ENCODE peak calls at places on chromosomes 13 and 19, in four cellular contexts. B is tibial nerve, Q is heart right ventricle, R is lung. M is an unnamed sample.

GRCh38 chr19:41928221-41928683 is at the start of gene ERFL:
- DNase-seq in R (no peak), Q (no peak), B (no peak), M (no peak)

GRCh38 chr13:102376314-102376713 is 25.5 kb downstream of the FGF14 start:
- DNase-seq in Q (no peak), R (no peak), B (no peak), M (no peak)

GRCh38 chr13:72403396-72404010 is 323.9 kb downstream of the MZT1 start:
- DNase-seq in B (no peak), Q (no peak), R (no peak), M (no peak)

GRCh38 chr13:91298060-91298459 is 49.4 kb upstream of the MIR17HG start:
- DNase-seq in R (no peak), B (no peak), Q (no peak), M (no peak)

GRCh38 chr13:27583645-27584044 is 36.7 kb downstream of the LNX2 start:
- DNase-seq in B (no peak), R (no peak), Q (no peak), M (no peak)

GRCh38 chr19:45153339-45154063 is 7.3 kb downstream of the NKPD1 start:
- DNase-seq in R (no peak), B (no peak), Q (peak; percentile 40), M (no peak)

GRCh38 chr13:113774177-113775107 is 15.4 kb downstream of the TMEM255B start:
- DNase-seq in Q (no peak), R (no peak), B (no peak), M (no peak)

GRCh38 chr19:6425732-6426686 is 1.4 kb upstream of the KHSRP start:
- DNase-seq in Q (no peak), R (no peak), B (no peak), M (no peak)

GRCh38 chr13:68030152-68030809 is 800.1 kb upstream of the PCDH9 start:
- DNase-seq in R (no peak), B (no peak), Q (no peak), M (no peak)

GRCh38 chr13:113577881-113578435 is 6.6 kb upstream of the TFDP1 start:
- DNase-seq in B (no peak), R (no peak), Q (no peak), M (no peak)

GRCh38 chr19:4889034-4889825 is 13.5 kb downstream of the ARRDC5 start:
- DNase-seq in Q (no peak), R (no peak), B (no peak), M (no peak)

GRCh38 chr19:42280761-42281174 is 11.7 kb downstream of the CIC start:
- DNase-seq in Q (peak; percentile 62), R (peak; percentile 53), B (peak; percentile 44), M (peak; percentile 86)

GRCh38 chr19:7833225-7834156 is 3.5 kb downstream of the EVI5L start:
- DNase-seq in R (peak; percentile 86), B (peak; percentile 47), Q (peak; percentile 77), M (no peak)

GRCh38 chr19:11964496-11964857 is 363 bp upstream of the ZNF763 start:
- DNase-seq in B (no peak), R (peak; percentile 36), Q (peak; percentile 46), M (peak; percentile 73)

GRCh38 chr13:110557610-110558305 is 3.8 kb downstream of the RAB20 start:
- DNase-seq in Q (no peak), R (peak; percentile 77), B (no peak), M (peak; percentile 76)

GRCh38 chr13:110559429-110559943 is 2.0 kb downstream of the RAB20 start:
- DNase-seq in B (no peak), R (peak; percentile 86), Q (peak; percentile 59), M (peak; percentile 76)

GRCh38 chr13:110561335-110562033 is at the start of gene RAB20:
- DNase-seq in B (peak; percentile 87), Q (peak; percentile 90), R (peak; percentile 92), M (peak; percentile 95)

GRCh38 chr13:110560606-110561334 is 752 bp downstream of the RAB20 start:
- DNase-seq in Q (peak; percentile 37), R (peak; percentile 47), B (no peak), M (peak; percentile 70)

GRCh38 chr13:110559986-110560385 is 1.5 kb downstream of the RAB20 start:
- DNase-seq in R (no peak), B (no peak), Q (no peak), M (no peak)
- H3K27ac ChIP-seq in R (peak overlapping the region; percentile 88), B (peak overlapping the region; percentile 97), Q (peak overlapping the region; percentile 93), M (peak overlapping the region; percentile 78)

GRCh38 chr19:54533476-54533875 is 30.8 kb downstream of the LAIR2 start:
- DNase-seq in R (no peak), B (no peak), Q (no peak), M (no peak)
- H3K4me1 ChIP-seq in R (no peaks in the 10 kb centered on the region), B (no peaks in the 10 kb centered on the region), Q (no peaks in the 10 kb centered on the region), M (no peaks in the 10 kb centered on the region)

DNA sequence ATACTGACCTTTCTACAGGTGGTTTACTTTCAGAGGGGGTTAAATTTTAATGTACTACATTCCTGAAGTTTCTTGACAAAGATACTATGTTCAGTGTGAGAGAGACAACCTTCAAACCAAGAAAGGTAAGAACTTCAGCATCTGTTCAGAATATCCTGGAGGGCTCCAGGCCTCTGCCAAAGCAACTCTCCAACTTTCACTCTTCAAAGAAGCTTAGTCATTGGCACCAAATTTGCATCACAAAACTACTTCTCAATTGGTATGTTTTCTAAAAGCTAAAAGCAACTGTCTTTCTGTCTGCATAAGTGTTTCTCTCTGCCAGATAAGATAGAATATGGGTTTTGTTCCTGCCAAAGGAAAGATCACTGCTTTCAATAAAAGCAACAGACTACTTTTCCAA is 187.4 kb downstream of the SUCLA2 start:
- DNase-seq in R (no peak), B (no peak), Q (no peak), M (no peak)
- H3K27ac ChIP-seq in R (no peak overlapping the region), B (no peak overlapping the region), Q (no peak overlapping the region), M (no peak overlapping the region)

GRCh38 chr19:14503285-14503684 is 7.4 kb upstream of the GIPC1 start:
- DNase-seq in R (no peak), Q (no peak), B (no peak), M (no peak)

GRCh38 chr19:14511245-14511625 is 7.0 kb downstream of the DNAJB1 start:
- DNase-seq in R (no peak), Q (no peak), B (no peak), M (no peak)

GRCh38 chr19:14509382-14509781 is 8.8 kb downstream of the DNAJB1 start:
- DNase-seq in Q (no peak), B (no peak), R (no peak), M (no peak)

GRCh38 chr19:14505488-14506239 is 9.7 kb upstream of the GIPC1 start:
- DNase-seq in R (peak; percentile 84), Q (peak; percentile 51), B (no peak), M (peak; percentile 67)

DNA sequence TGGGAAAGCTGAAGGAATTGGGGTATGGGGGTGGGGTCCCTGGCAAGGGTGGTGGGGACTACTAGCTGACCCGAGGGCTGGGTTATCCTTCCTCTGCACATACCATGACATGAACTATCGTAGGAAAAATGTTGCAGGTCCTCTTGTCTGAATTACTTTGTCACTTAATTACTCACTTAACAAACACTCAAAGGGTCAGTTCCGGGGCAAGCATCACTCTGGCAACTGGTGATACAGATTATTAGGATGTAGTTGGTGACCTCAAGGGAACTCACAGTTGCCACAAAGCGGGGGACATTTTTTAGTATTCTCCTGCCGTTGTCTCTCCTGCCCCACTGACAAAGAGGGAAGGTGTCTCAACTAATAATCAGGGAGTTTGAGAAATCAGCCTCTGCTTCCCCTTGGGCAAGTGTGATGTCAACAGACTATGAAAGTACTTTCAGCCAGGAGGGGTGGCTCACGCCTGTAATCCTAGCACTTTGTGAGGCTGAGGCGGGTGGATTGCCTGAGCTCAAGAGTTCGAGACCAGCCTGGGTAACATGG is 10.4 kb downstream of the DNAJB1 start:
- DNase-seq in Q (no peak), R (peak; percentile 58), B (no peak), M (no peak)
- H3K4me1 ChIP-seq in Q (no peaks in the 10 kb centered on the region), R (peaks cover 2% of the 10 kb centered on the region), B (peaks cover 5% of the 10 kb centered on the region), M (no peaks in the 10 kb centered on the region)

GRCh38 chr13:49563513-49563912 is 21.8 kb downstream of the RCBTB1 start:
- DNase-seq in B (no peak), R (no peak), Q (no peak), M (no peak)
- H3K27ac ChIP-seq in B (no peak overlapping the region), R (no peak overlapping the region), Q (no peak overlapping the region), M (no peak overlapping the region)

GRCh38 chr13:23612182-23612581 is 42.0 kb downstream of the TNFRSF19 start:
- DNase-seq in B (no peak), Q (no peak), R (no peak), M (no peak)
- H3K4me1 ChIP-seq in B (peaks cover 27% of the 10 kb centered on the region), Q (peaks cover 23% of the 10 kb centered on the region), R (peaks cover 6% of the 10 kb centered on the region), M (no peaks in the 10 kb centered on the region)

GRCh38 chr19:29974701-29975100 is 32.7 kb downstream of the URI1 start:
- DNase-seq in Q (no peak), B (no peak), R (no peak), M (no peak)
- H3K27ac ChIP-seq in Q (no peak overlapping the region), B (no peak overlapping the region), R (no peak overlapping the region), M (no peak overlapping the region)

GRCh38 chr19:49553451-49554271 is 25.9 kb downstream of the RCN3 start:
- DNase-seq in B (no peak), Q (no peak), R (no peak), M (no peak)
- H3K4me1 ChIP-seq in B (no peaks in the 10 kb centered on the region), Q (peaks cover 3% of the 10 kb centered on the region), R (no peaks in the 10 kb centered on the region), M (no peaks in the 10 kb centered on the region)

DNA sequence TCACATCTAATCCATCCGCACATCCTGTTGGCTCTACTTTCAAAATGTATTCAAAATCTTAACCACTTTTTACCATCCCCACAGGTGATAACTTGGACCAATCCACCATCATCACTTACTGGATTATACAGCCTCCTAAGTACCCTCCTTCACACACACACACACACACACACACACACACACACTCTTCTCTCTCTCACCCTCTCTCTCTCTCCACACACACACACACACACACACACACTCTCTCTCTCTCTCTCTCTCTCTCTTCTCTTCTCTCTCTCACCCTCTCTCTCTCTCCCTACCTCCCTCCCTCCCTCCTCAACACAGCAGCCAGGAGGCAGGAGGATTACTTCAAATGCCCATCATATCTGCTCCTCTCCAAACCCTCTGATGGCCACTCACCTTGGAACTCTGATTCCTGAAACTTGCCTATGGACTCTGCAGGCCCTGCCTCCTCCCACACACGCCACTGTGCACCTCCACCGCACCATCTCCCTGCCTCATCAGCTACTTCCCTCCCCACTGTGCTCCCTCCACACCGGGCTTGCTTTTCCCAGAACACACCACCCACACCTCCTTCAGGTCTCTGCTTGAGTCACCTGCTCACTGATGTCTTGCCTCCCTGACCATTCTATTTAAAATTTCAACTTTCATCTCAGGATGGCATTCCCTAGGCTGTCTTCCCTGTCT is 39.7 kb downstream of the RCBTB2 start:
- DNase-seq in Q (no peak), R (no peak), B (no peak), M (no peak)
- H3K27ac ChIP-seq in Q (peak overlapping the region; percentile 74), R (peak overlapping the region; percentile 81), B (peak overlapping the region; percentile 80), M (no peak overlapping the region)

M was measured in aorta.